ENCODE peak calls at places on chromosomes 3 and 15, in five cellular contexts. X, N, M, K and R are unnamed samples.

GRCh38 chr3:11624161-11624560 is 19.6 kb downstream of the VGLL4 start:
- DNase-seq in N (no peak), X (no peak), K (no peak), M (no peak), R (peak; percentile 40)

GRCh38 chr3:177529716-177530335 is 332.5 kb upstream of the TBL1XR1 start:
- DNase-seq in K (no peak), N (no peak), X (no peak), M (no peak), R (peak; percentile 95)

GRCh38 chr15:36810656-36811449 is 231.4 kb downstream of the CDIN1 start:
- DNase-seq in N (no peak), M (no peak), K (no peak), X (no peak), R (no peak)

GRCh38 chr3:114213669-114214541 is 23.5 kb downstream of the ZNF80 start:
- DNase-seq in M (peak; percentile 73), N (no peak), K (peak; percentile 78), X (no peak), R (peak; percentile 75)

GRCh38 chr15:58509556-58509955 is 77.8 kb downstream of the LIPC start:
- DNase-seq in M (no peak), N (no peak), K (no peak), X (no peak), R (no peak)

GRCh38 chr15:45714501-45715488 is 80.0 kb downstream of the SQOR start:
- DNase-seq in N (peak; percentile 65), X (peak; percentile 70), M (no peak), K (no peak), R (peak; percentile 67)

GRCh38 chr3:177569823-177570657 is 372.8 kb upstream of the TBL1XR1 start:
- DNase-seq in K (no peak), X (no peak), N (no peak), M (no peak), R (no peak)

GRCh38 chr3:60046212-60046611 is 996.4 kb upstream of the CFAP20DC start:
- DNase-seq in X (no peak), M (no peak), K (no peak), N (no peak), R (no peak)

GRCh38 chr3:60386311-60386710 is 864.9 kb downstream of the FHIT start:
- DNase-seq in N (no peak), X (no peak), M (no peak), K (no peak), R (no peak)

GRCh38 chr3:14921811-14922705 is 25.3 kb upstream of the NR2C2 start:
- DNase-seq in M (no peak), X (no peak), N (no peak), K (no peak), R (peak; percentile 15)

GRCh38 chr3:172627057-172627809 is 83.6 kb downstream of the NCEH1 start:
- DNase-seq in K (no peak), M (no peak), N (no peak), X (no peak), R (peak; percentile 74)

DNA sequence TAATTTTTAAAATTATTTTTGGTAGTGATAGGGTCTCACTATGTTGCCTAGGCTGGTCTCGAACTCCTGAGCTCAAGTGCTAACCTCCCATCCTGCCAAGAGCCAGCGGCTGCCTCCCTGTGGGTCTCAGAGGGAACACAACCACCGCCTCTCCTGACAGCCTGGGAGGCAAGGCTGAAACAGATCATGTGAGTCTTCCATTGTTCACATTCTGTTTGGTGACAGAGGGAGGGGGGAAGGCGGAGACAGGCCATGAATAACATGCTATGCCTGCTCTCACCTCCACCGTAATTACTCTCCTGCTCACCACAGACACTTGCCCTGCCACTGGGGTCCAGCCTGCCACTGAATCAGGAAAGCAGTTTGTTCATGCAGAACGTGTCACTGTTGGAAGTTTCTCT is 78.3 kb upstream of the RASGRF1 start:
- DNase-seq in N (no peak), X (no peak), K (no peak), M (peak; percentile 72), R (peak; percentile 51)
- TF ChIP-seq CTCF in N (peak; percentile 55), X (no peak), K (no peak), M (no peak), R (peak; percentile 26)

GRCh38 chr3:119352863-119353527 is 58.8 kb downstream of the ARHGAP31 start:
- DNase-seq in M (no peak), X (no peak), N (no peak), K (no peak), R (peak; percentile 87)
- TF ChIP-seq CTCF in M (peak; percentile 25), X (no peak), N (no peak), K (peak; percentile 58), R (peak; percentile 53)

GRCh38 chr3:69299344-69299743 is 86.5 kb downstream of the FRMD4B start:
- DNase-seq in K (no peak), N (no peak), X (no peak), M (no peak), R (no peak)
- TF ChIP-seq CTCF in K (no peak), N (peak; percentile 41), X (no peak), M (no peak), R (peak; percentile 44)

GRCh38 chr3:51388286-51389029 is 2.6 kb upstream of the RBM15B start:
- DNase-seq in K (no peak), N (no peak), M (peak; percentile 54), X (peak; percentile 84), R (no peak)
- TF ChIP-seq CTCF in K (no peak), N (peak; percentile 62), M (no peak), X (peak; percentile 25), R (peak; percentile 35)

GRCh38 chr3:48430359-48431101 is 644 bp upstream of the PLXNB1 start:
- DNase-seq in X (no peak), N (no peak), K (peak; percentile 41), M (no peak), R (no peak)

GRCh38 chr3:48434591-48435222 is 4.8 kb upstream of the PLXNB1 start:
- DNase-seq in X (peak; percentile 59), K (peak; percentile 24), M (no peak), N (no peak), R (no peak)

GRCh38 chr3:48433472-48434118 is 3.7 kb upstream of the PLXNB1 start:
- DNase-seq in X (peak; percentile 89), K (no peak), N (no peak), M (no peak), R (peak; percentile 92)

GRCh38 chr3:48431224-48432029 is 1.5 kb upstream of the PLXNB1 start:
- DNase-seq in N (no peak), K (peak; percentile 11), M (peak; percentile 63), X (no peak), R (no peak)

GRCh38 chr3:48432411-48433371 is 2.8 kb upstream of the PLXNB1 start:
- DNase-seq in X (peak; percentile 46), K (peak; percentile 31), M (no peak), N (no peak), R (no peak)
- TF ChIP-seq CTCF in X (no peak), K (no peak), M (no peak), N (peak; percentile 16), R (no peak)

GRCh38 chr15:91380114-91380513 is 280.1 kb downstream of the SV2B start:
- DNase-seq in N (no peak), M (no peak), X (no peak), K (no peak), R (no peak)
- TF ChIP-seq CTCF in N (no peak), M (no peak), X (no peak), K (no peak), R (no peak)

GRCh38 chr15:22988811-22989210 is 8.6 kb upstream of the CYFIP1 start:
- DNase-seq in N (no peak), X (no peak), M (no peak), K (no peak), R (no peak)
- TF ChIP-seq CTCF in N (no peak), X (no peak), M (no peak), K (no peak), R (no peak)

GRCh38 chr15:65208656-65209055 is 2.6 kb downstream of the CILP start:
- DNase-seq in K (no peak), M (no peak), X (no peak), N (no peak), R (no peak)

GRCh38 chr15:65204931-65205655 is 6.2 kb downstream of the CILP start:
- DNase-seq in N (no peak), X (no peak), K (no peak), M (no peak), R (no peak)

GRCh38 chr15:65206750-65207149 is 4.5 kb downstream of the CILP start:
- DNase-seq in K (no peak), X (no peak), M (no peak), N (no peak), R (no peak)

GRCh38 chr15:65209701-65210643 is 1.3 kb downstream of the CILP start:
- DNase-seq in X (no peak), K (no peak), M (peak; percentile 79), N (no peak), R (no peak)

DNA sequence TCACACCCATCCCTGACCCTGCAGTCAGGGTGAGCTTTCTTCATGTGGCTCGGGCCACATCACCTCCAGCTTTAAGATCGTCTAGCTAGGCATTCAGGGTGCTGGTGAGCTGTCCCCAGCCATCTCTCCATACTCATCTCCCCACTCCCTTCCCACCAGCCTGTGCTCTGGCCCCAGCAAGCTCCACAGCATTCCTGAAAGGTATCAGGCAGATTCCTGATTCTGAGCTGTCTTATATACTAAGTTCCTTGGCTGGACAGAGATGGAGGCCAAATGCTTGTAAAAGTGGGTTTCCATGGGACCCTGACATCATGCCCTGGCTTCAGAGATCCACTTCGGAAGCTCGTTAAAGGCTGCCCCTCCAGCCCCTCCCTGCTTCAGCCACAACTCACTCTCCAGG is 4.0 kb downstream of the CILP start:
- DNase-seq in N (no peak), K (no peak), X (no peak), M (no peak), R (no peak)
- TF ChIP-seq CTCF in N (no peak), K (no peak), X (no peak), M (no peak), R (no peak)